ENCODE peak calls at places on chromosomes 4 and X, in six cellular contexts. H, B, U, G, O and Q are unnamed samples. For H3K4me1, the result is how much of the 10 kb centered on the place peaks cover.

GRCh38 chr4:186781032-186781917 is 57.6 kb upstream of the FAT1 start:
- DNase-seq in G (no peak), B (peak), U (peak), O (no peak), H (no peak), Q (peak)

GRCh38 chr4:107349266-107349665 is 313.2 kb upstream of the DKK2 start:
- DNase-seq in H (no peak), B (peak), O (no peak), U (peak), G (no peak), Q (no peak)

GRCh38 chr4:610411-611261 is 14.7 kb upstream of the PDE6B start:
- DNase-seq in G (no peak), O (no peak), U (peak), H (peak), B (peak), Q (no peak)

GRCh38 chr4:111943796-111944203 is 201.5 kb upstream of the FAM241A start:
- DNase-seq in H (peak), O (no peak), U (peak), B (peak), G (no peak), Q (no peak)

GRCh38 chr4:156223985-156224384 is 270.3 kb upstream of the CTSO start:
- DNase-seq in U (peak), G (no peak), H (no peak), B (no peak), O (no peak), Q (no peak)

GRCh38 chr4:88162636-88163035 is 4.2 kb upstream of the ABCG2 start:
- DNase-seq in B (no peak), H (no peak), U (no peak), O (no peak), G (no peak), Q (no peak)

GRCh38 chrX:40109288-40110008 is 11.7 kb upstream of the BCOR start:
- DNase-seq in B (peak), O (no peak), U (peak), G (peak), H (peak), Q (peak)

GRCh38 chr4:86264269-86264668 is 95.6 kb downstream of the MAPK10 start:
- DNase-seq in G (no peak), H (no peak), U (no peak), B (no peak), O (no peak), Q (no peak)

GRCh38 chr4:168220893-168221292 is 97.7 kb downstream of the DDX60 start:
- DNase-seq in O (no peak), H (no peak), B (peak), U (peak), G (no peak), Q (no peak)

GRCh38 chr4:8844976-8845690 is 26.5 kb downstream of the HMX1 start:
- DNase-seq in H (no peak), U (no peak), O (no peak), B (no peak), G (no peak), Q (no peak)

GRCh38 chr4:147056951-147057630 is 111.4 kb upstream of the TTC29 start:
- DNase-seq in H (no peak), O (no peak), B (peak), U (peak), G (no peak), Q (no peak)

GRCh38 chrX:29254515-29254914 is 667.3 kb downstream of the IL1RAPL1 start:
- DNase-seq in H (no peak), G (no peak), B (no peak), O (no peak), U (no peak), Q (no peak)

GRCh38 chr4:106852416-106852815 is 183.7 kb downstream of the DKK2 start:
- DNase-seq in U (no peak), B (no peak), O (no peak), H (no peak), G (no peak), Q (no peak)

GRCh38 chr4:8739820-8740665 is 131.6 kb downstream of the HMX1 start:
- DNase-seq in B (no peak), H (no peak), U (no peak), O (no peak), G (no peak), Q (peak)

GRCh38 chr4:180999217-180999616 is 1244.0 kb upstream of the TENM3 start:
- DNase-seq in G (no peak), O (no peak), B (no peak), H (no peak), U (no peak), Q (no peak)

GRCh38 chrX:155612312-155613224 is at the start of gene TMLHE:
- DNase-seq in B (peak), O (peak), G (peak), H (peak), U (peak), Q (peak)

GRCh38 chrX:154018518-154019060 is 1.1 kb downstream of the IRAK1 start:
- DNase-seq in H (no peak), G (no peak), B (no peak), O (no peak), U (no peak), Q (no peak)

GRCh38 chr4:47442980-47443379 is 20.5 kb downstream of the COMMD8 start:
- DNase-seq in O (no peak), H (no peak), G (no peak), B (no peak), U (no peak), Q (no peak)

GRCh38 chrX:41389311-41389888 is 55.4 kb downstream of the DDX3X start:
- DNase-seq in H (peak), B (no peak), O (no peak), G (no peak), U (no peak), Q (no peak)

GRCh38 chr4:5751918-5752802 is 41.2 kb downstream of the EVC start:
- DNase-seq in B (peak), H (peak), O (no peak), U (peak), G (no peak), Q (no peak)

GRCh38 chr4:8381814-8382581 is 58.5 kb downstream of the ACOX3 start:
- DNase-seq in H (no peak), U (no peak), O (no peak), G (no peak), B (no peak), Q (no peak)

GRCh38 chr4:182560358-182560757 is 317.2 kb downstream of the TENM3 start:
- DNase-seq in B (no peak), O (no peak), H (no peak), U (peak), G (no peak), Q (peak)

GRCh38 chrX:130179170-130179569 is 7.4 kb downstream of the RAB33A start:
- DNase-seq in O (no peak), U (no peak), B (no peak), H (no peak), G (no peak), Q (no peak)

GRCh38 chr4:128573781-128574508 is 235.6 kb upstream of the JADE1 start:
- DNase-seq in G (no peak), H (no peak), U (peak), B (peak), O (no peak), Q (peak)

GRCh38 chrX:87664381-87664780 is 146.8 kb downstream of the KLHL4 start:
- DNase-seq in O (no peak), B (peak), H (no peak), U (peak), G (no peak), Q (no peak)

GRCh38 chr4:79334783-79335182 is 8.9 kb upstream of the NAA11 start:
- DNase-seq in G (no peak), H (no peak), B (no peak), U (no peak), O (no peak), Q (no peak)

GRCh38 chr4:43224591-43224990 is 332.1 kb downstream of the GRXCR1 start:
- DNase-seq in O (no peak), G (no peak), B (no peak), H (no peak), U (peak), Q (no peak)

GRCh38 chr4:160299608-160300007 is 1196.7 kb downstream of the RAPGEF2 start:
- DNase-seq in O (no peak), B (no peak), U (no peak), H (no peak), G (no peak), Q (no peak)

GRCh38 chrX:43707812-43708548 is 51.9 kb downstream of the MAOA start:
- DNase-seq in O (no peak), U (peak), H (peak), G (peak), B (peak), Q (no peak)

GRCh38 chr4:120052840-120053239 is 13.8 kb downstream of the MAD2L1 start:
- DNase-seq in U (peak), O (no peak), G (peak), H (peak), B (peak), Q (peak)

GRCh38 chr4:148442830-148443549 is 776 bp upstream of the NR3C2 start:
- DNase-seq in U (no peak), B (no peak), O (no peak), G (peak), H (no peak), Q (no peak)

GRCh38 chrX:102863735-102864134 is 73.3 kb upstream of the RAB40AL start:
- DNase-seq in U (peak), G (peak), B (peak), H (peak), O (peak), Q (peak)

GRCh38 chrX:53263597-53264094 is 17.7 kb downstream of the IQSEC2 start:
- DNase-seq in H (no peak), G (no peak), B (peak), O (no peak), U (peak), Q (peak)

GRCh38 chrX:65723706-65724105 is 56.3 kb downstream of the MSN start:
- DNase-seq in B (peak), U (no peak), O (peak), H (no peak), G (no peak), Q (no peak)

GRCh38 chr4:58113083-58113482 is 1002.9 kb upstream of the IGFBP7 start:
- DNase-seq in B (no peak), G (no peak), U (no peak), O (no peak), H (no peak), Q (no peak)

GRCh38 chr4:91769912-91770311 is 533.9 kb upstream of the GRID2 start:
- DNase-seq in H (no peak), U (no peak), O (no peak), B (no peak), G (no peak), Q (no peak)

GRCh38 chrX:107566603-107567262 is 61.6 kb upstream of the PRPS1 start:
- DNase-seq in B (peak), H (no peak), O (no peak), U (peak), G (no peak), Q (peak)

GRCh38 chr4:163540977-163541376 is 46.5 kb downstream of the TMA16 start:
- DNase-seq in O (no peak), B (peak), G (no peak), U (peak), H (no peak), Q (peak)

GRCh38 chr4:128357286-128357685 is 69.7 kb upstream of the PGRMC2 start:
- DNase-seq in G (no peak), O (no peak), B (peak), U (peak), H (no peak), Q (peak)

DNA sequence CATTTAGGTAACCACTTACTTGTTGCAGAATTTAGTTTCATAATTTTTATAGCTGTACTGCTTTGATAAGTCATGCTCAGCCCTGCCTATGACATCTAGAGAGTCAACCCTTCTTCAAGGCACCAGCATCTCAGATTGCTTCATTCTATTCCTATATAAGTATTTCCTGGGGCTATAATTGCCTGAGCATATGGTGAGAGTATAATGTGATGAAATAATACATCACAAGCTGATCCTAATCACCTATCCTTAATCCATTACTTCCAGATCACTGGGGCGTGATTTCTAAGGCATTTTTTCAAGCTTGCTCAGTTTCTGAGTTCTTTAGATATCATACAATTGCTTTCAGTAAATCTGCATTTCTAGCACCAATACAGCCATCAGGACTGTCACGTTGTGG is 200.0 kb upstream of the NPY2R start:
- DNase-seq in O (no peak), H (no peak), B (no peak), U (no peak), G (no peak), Q (no peak)
- H3K4me1 ChIP-seq in O (under half), H (under half), B (under half), U (under half), G (under half), Q (under half)

DNA sequence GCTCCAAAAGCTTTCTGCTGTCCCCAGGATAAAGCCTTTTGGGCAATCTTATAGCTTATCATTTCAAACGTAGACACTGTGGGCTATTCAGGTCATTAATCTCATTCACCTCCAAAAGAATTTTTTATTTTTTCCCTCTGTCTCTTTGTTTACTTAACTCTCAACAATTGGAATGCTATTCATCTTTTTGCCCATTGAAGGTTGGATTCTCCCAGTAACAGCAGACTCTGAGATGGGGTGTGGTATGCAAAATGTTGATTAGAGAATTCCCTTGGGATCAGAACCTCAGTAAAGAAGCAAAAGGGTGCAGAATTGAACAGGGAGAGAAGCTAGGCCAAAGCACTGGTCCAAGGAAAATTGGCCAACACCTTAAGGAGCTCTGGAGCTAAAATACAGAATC is 60.4 kb downstream of the CAMK2D start:
- DNase-seq in O (no peak), U (peak), G (no peak), H (no peak), B (no peak), Q (no peak)
- H3K4me1 ChIP-seq in O (under half), U (under half), G (under half), H (under half), B (under half), Q (under half)

GRCh38 chr4:109435635-109436034 is 2.0 kb downstream of the SEC24B start:
- DNase-seq in H (no peak), G (no peak), U (no peak), O (no peak), B (peak), Q (no peak)

GRCh38 chr4:109436504-109436903 is 2.9 kb downstream of the SEC24B start:
- DNase-seq in H (no peak), G (no peak), B (no peak), U (no peak), O (no peak), Q (no peak)

GRCh38 chr4:109444182-109444844 is 10.7 kb downstream of the SEC24B start:
- DNase-seq in O (no peak), B (no peak), H (no peak), U (no peak), G (no peak), Q (no peak)

GRCh38 chr4:109441858-109442480 is 8.4 kb downstream of the SEC24B start:
- DNase-seq in U (peak), H (no peak), B (peak), O (no peak), G (no peak), Q (no peak)

DNA sequence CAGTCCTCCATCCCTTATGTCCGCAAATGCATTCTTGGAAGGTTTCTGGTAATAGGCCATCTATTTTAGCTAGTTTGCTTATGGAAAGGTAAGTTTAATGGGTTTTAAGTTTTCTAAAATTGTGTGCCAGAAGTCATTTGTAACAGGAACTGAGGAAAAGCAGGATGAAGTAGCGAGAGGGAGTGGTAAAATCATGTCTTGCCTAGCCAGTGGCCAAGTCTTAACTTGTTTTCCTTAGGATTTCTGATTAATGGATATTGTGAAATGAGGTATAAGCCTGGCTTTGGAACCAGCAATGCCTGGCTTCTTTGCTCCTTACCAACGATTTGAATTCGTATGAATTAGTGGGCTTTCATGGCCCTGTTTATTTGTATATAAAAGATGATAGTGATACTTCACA is 7.3 kb downstream of the SEC24B start:
- DNase-seq in G (no peak), H (no peak), U (peak), B (peak), O (no peak), Q (no peak)
- H3K4me1 ChIP-seq in G (half or more), H (under half), U (under half), B (under half), O (half or more), Q (under half)

GRCh38 chrX:151981129-151981528 is 6.7 kb upstream of the GABRE start:
- DNase-seq in G (no peak), O (no peak), U (peak), H (no peak), B (peak), Q (peak)

GRCh38 chrX:151984891-151985290 is 10.4 kb upstream of the GABRE start:
- DNase-seq in O (no peak), G (no peak), U (no peak), H (no peak), B (peak), Q (no peak)

GRCh38 chrX:151983186-151983585 is 8.7 kb upstream of the GABRE start:
- DNase-seq in O (no peak), B (peak), H (no peak), G (no peak), U (peak), Q (no peak)

GRCh38 chrX:151984328-151984727 is 9.9 kb upstream of the GABRE start:
- DNase-seq in O (no peak), B (peak), U (peak), G (no peak), H (no peak), Q (peak)

GRCh38 chrX:151982217-151982616 is 7.7 kb upstream of the GABRE start:
- DNase-seq in U (peak), O (no peak), G (no peak), B (peak), H (peak), Q (peak)
- H3K4me1 ChIP-seq in U (under half), O (under half), G (under half), B (half or more), H (under half), Q (half or more)